ENCODE peak calls at places on chromosomes 12 and 14, in five cellular contexts. N is bronchial epithelial cell, C is upper lobe of right lung, K is fibroblast of mammary gland, A is GM23338. U is an unnamed sample.

GRCh38 chr12:125340791-125341190 is 275.6 kb downstream of the AACS start:
- DNase-seq in C (no peak), K (peak; percentile 58), A (no peak), N (peak; percentile 47), U (no peak)

GRCh38 chr12:87217486-87217885 is 811.7 kb downstream of the C12orf50 start:
- DNase-seq in C (no peak), N (no peak), K (peak; percentile 2), A (no peak), U (no peak)

GRCh38 chr14:105926415-105927093 is 400.2 kb downstream of the TMEM121 start:
- DNase-seq in K (no peak), C (peak; percentile 52), N (no peak), A (no peak), U (peak; percentile 15)

GRCh38 chr12:32148372-32148771 is 41.7 kb downstream of the BICD1 start:
- DNase-seq in C (no peak), K (peak; percentile 32), N (peak; percentile 84), A (no peak), U (no peak)

GRCh38 chr14:52609445-52610044 is 56.9 kb downstream of the GPR137C start:
- DNase-seq in C (no peak), A (peak; percentile 44), K (no peak), N (no peak), U (no peak)

GRCh38 chr12:121579190-121579791 is 1.5 kb downstream of the KDM2B start:
- DNase-seq in K (no peak), C (peak; percentile 75), N (no peak), A (peak; percentile 73), U (no peak)

GRCh38 chr14:99125113-99125512 is 146.9 kb downstream of the BCL11B start:
- DNase-seq in A (no peak), C (no peak), N (no peak), K (no peak), U (no peak)

GRCh38 chr12:101612162-101612916 is 17.6 kb downstream of the MYBPC1 start:
- DNase-seq in N (no peak), A (no peak), K (no peak), C (no peak), U (no peak)

GRCh38 chr14:56145965-56146364 is 27.8 kb downstream of the PELI2 start:
- DNase-seq in N (peak; percentile 76), C (no peak), K (peak; percentile 94), A (no peak), U (no peak)

GRCh38 chr12:124359671-124360581 is 65.0 kb downstream of the RFLNA start:
- DNase-seq in A (peak; percentile 28), C (peak; percentile 89), K (no peak), N (no peak), U (no peak)

GRCh38 chr14:56659964-56660551 is 80.5 kb downstream of the TMEM260 start:
- DNase-seq in C (no peak), N (peak; percentile 69), A (peak; percentile 73), K (peak; percentile 56), U (no peak)

GRCh38 chr12:95319694-95320331 is 102.2 kb downstream of the VEZT start:
- DNase-seq in C (no peak), N (peak; percentile 70), A (no peak), K (no peak), U (no peak)

GRCh38 chr12:81692008-81692407 is 67.1 kb downstream of the PPFIA2 start:
- DNase-seq in K (no peak), A (peak; percentile 17), N (peak; percentile 66), C (no peak), U (no peak)

GRCh38 chr12:103373088-103373523 is 122.7 kb downstream of the C12orf42 start:
- DNase-seq in K (no peak), A (no peak), N (no peak), C (no peak), U (no peak)

GRCh38 chr12:96743606-96744005 is 163.5 kb upstream of the NEDD1 start:
- DNase-seq in A (peak; percentile 9), C (no peak), N (peak; percentile 23), K (peak; percentile 40), U (no peak)

GRCh38 chr14:96747006-96747405 is 50.2 kb upstream of the VRK1 start:
- DNase-seq in C (no peak), N (no peak), K (no peak), A (no peak), U (no peak)

GRCh38 chr12:49507139-49507538 is 31.7 kb upstream of the KCNH3 start:
- DNase-seq in A (no peak), K (peak; percentile 88), N (peak; percentile 91), C (no peak), U (no peak)

GRCh38 chr12:24977060-24977459 is 28.2 kb upstream of the BCAT1 start:
- DNase-seq in C (no peak), A (no peak), N (no peak), K (no peak), U (no peak)

DNA sequence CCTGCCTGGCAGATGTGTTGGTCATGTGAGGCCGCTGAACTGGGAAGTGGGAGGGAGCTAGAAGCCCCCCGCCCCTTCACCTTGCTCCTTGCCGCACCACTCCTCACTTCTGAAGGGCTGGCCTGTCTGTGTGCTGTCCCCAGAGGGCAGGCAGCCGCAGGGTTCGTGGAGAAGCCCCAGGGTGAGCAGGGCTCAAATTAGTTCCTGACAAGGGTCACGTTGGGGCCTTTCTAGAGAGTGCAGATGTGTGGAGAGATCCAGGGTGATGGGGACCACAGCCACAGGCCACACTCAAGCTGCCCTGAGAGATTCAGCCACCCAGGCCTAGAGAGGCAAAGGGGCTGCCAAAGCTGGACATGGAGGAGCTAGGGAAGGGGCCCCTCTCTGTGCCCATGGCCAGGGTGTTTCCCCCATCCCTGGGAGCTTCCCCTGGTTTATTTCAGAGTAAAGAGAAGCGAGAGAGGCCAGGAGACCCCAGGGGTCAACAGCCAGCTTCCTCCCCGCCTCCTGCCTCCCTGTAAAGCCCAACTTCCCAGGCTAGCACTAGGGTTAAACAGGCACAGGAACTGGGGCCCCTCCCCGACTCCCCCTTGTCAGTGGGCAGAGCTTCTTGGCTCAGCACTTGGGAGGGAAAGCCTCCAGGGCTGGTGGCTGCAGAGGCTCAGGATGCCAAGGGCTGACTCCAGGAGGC is 16.2 kb downstream of the SLC25A29 start:
- DNase-seq in K (no peak), C (peak; percentile 43), N (no peak), A (no peak), U (no peak)
- TF ChIP-seq CTCF in K (no peak), C (no peak), N (no peak), A (no peak), U (no peak)

GRCh38 chr14:47442206-47442605 is 233.2 kb downstream of the MDGA2 start:
- DNase-seq in K (peak; percentile 38), N (peak; percentile 58), C (no peak), A (peak; percentile 78), U (no peak)
- TF ChIP-seq CTCF in K (peak; percentile 6), N (peak; percentile 10), C (no peak), A (peak; percentile 85), U (no peak)

GRCh38 chr12:76080729-76081415 is 3.6 kb downstream of the NAP1L1 start:
- DNase-seq in K (no peak), A (peak; percentile 79), N (no peak), C (no peak), U (no peak)
- TF ChIP-seq CTCF in K (peak; percentile 27), A (peak; percentile 24), N (peak; percentile 3), C (no peak), U (peak; percentile 17)

DNA sequence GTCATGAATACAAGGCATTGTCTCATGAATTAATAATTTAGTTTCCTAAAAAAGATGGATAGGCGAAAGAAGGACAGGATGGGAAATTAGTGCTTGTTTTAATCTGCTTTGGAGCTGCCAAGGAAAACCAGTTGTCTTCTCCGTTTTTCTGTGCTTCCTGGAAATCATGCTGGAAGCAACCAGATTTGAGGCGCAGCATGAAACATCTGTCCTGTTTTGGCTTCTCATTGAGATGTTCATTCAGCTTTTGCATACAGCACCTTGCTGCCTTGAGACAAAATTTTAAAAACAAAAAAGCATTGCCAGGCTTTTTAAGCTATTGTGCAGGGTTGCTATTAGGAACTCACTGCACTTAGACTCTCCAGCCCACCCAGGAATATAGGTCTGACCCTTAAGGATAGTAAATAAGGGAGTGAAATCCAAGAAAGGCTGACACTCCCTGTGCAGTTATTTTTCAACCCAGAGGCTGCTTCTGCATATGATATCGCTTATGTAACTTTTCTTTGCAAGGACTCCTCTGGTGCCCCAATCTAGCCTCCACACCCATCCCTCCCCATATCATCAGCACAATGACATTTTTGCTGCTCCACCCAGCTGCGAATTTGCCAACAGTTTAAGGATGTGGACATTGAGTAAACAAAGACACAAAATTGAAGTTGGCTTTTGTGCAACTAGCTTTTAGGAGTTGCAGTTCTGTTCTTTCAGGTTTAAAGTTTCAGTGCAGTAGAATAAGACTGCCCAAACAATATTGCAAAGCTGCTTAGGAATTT is 46.9 kb upstream of the MDM1 start:
- DNase-seq in N (peak; percentile 48), C (no peak), K (no peak), A (no peak), U (no peak)
- TF ChIP-seq CTCF in N (no peak), C (no peak), K (no peak), A (no peak), U (no peak)

GRCh38 chr14:104773505-104774452 is 20.8 kb downstream of the SIVA1 start:
- DNase-seq in A (peak; percentile 40), K (no peak), C (no peak), N (no peak), U (no peak)
- TF ChIP-seq CTCF in A (peak; percentile 34), K (no peak), C (no peak), N (no peak), U (no peak)

GRCh38 chr12:27305673-27306504 is 26.7 kb upstream of the BMAL2 start:
- DNase-seq in N (peak; percentile 58), C (no peak), K (peak; percentile 72), A (peak; percentile 63), U (no peak)
- TF ChIP-seq CTCF in N (peak; percentile 3), C (peak; percentile 67), K (peak; percentile 46), A (no peak), U (peak; percentile 81)

DNA sequence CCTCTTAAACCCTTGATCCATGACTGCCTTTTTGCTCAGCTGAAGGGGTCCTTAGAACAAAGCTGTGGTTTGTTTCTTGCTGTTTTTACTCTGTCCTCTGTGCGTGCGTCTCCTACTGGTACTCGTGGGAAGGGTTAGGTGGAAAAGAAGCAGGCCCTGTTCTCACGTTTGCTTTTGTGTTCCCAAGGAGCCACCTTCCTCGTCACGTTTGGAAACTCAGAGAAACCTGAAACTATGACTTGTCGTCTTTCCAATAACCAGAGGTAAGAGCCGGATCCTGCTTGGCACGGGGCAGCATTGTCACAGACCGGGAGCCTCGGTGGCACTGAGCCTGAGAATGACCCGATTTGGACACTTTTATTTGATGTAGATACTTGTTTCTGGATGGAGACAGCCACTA is 13.1 kb downstream of the ZFYVE21 start:
- DNase-seq in A (no peak), K (no peak), N (peak; percentile 29), C (no peak), U (no peak)
- TF ChIP-seq CTCF in A (no peak), K (no peak), N (peak; percentile 44), C (peak; percentile 4), U (no peak)

GRCh38 chr14:67541448-67542387 is 8.6 kb downstream of the PLEKHH1 start:
- DNase-seq in N (no peak), K (no peak), A (peak; percentile 80), C (peak; percentile 23), U (no peak)
- TF ChIP-seq CTCF in N (no peak), K (no peak), A (no peak), C (no peak), U (no peak)

GRCh38 chr14:22872833-22873520 is 1.4 kb downstream of the LRP10 start:
- DNase-seq in N (peak; percentile 10), A (no peak), C (no peak), K (peak; percentile 21), U (no peak)
- TF ChIP-seq CTCF in N (no peak), A (no peak), C (no peak), K (no peak), U (peak; percentile 65)

U was measured in CD14-positive monocyte.